ENCODE peak calls at places on chromosome X, in six cellular contexts. One of them, this sample, is unnamed.

GRCh38 chrX:74781507-74782034 is 143.7 kb downstream of the NEXMIF start:
- DNase-seq in NCI-H2029 treated with DMSO at 0.1 percent for 48 hours: no peak
- DNase-seq in Calu3: no peak
- DNase-seq in endodermal cell: no peak
- DNase-seq in fibroblast of the conjunctiva: no peak
- DNase-seq in fibroblast of pulmonary artery: no peak
- DNase-seq in this sample: no peak

GRCh38 chrX:144006811-144007210 is 122.9 kb downstream of the UBE2NL start:
- DNase-seq in fibroblast of the conjunctiva: peak
- DNase-seq in endodermal cell: no peak
- DNase-seq in NCI-H2029 treated with DMSO at 0.1 percent for 48 hours: no peak
- DNase-seq in Calu3: no peak
- DNase-seq in fibroblast of pulmonary artery: peak
- DNase-seq in this sample: no peak

GRCh38 chrX:23811135-23811781 is 28.3 kb downstream of the SAT1 start:
- DNase-seq in endodermal cell: no peak
- DNase-seq in Calu3: no peak
- DNase-seq in fibroblast of the conjunctiva: no peak
- DNase-seq in NCI-H2029 treated with DMSO at 0.1 percent for 48 hours: no peak
- DNase-seq in fibroblast of pulmonary artery: no peak
- DNase-seq in this sample: no peak

GRCh38 chrX:148609766-148610698 is 109.6 kb downstream of the AFF2 start:
- DNase-seq in Calu3: peak
- DNase-seq in fibroblast of the conjunctiva: no peak
- DNase-seq in endodermal cell: peak
- DNase-seq in NCI-H2029 treated with DMSO at 0.1 percent for 48 hours: no peak
- DNase-seq in fibroblast of pulmonary artery: no peak
- DNase-seq in this sample: no peak

GRCh38 chrX:17744896-17745523 is 7.7 kb downstream of the SCML1 start:
- DNase-seq in Calu3: no peak
- DNase-seq in endodermal cell: no peak
- DNase-seq in fibroblast of the conjunctiva: no peak
- DNase-seq in NCI-H2029 treated with DMSO at 0.1 percent for 48 hours: no peak
- DNase-seq in fibroblast of pulmonary artery: no peak
- DNase-seq in this sample: no peak

GRCh38 chrX:132843387-132843786 is 115.0 kb downstream of the HS6ST2 start:
- DNase-seq in Calu3: no peak
- DNase-seq in fibroblast of pulmonary artery: no peak
- DNase-seq in NCI-H2029 treated with DMSO at 0.1 percent for 48 hours: no peak
- DNase-seq in fibroblast of the conjunctiva: no peak
- DNase-seq in endodermal cell: no peak
- DNase-seq in this sample: no peak

GRCh38 chrX:96566856-96567255 is 117.8 kb upstream of the DIAPH2 start:
- DNase-seq in fibroblast of the conjunctiva: no peak
- DNase-seq in endodermal cell: no peak
- DNase-seq in Calu3: no peak
- DNase-seq in fibroblast of pulmonary artery: no peak
- DNase-seq in NCI-H2029 treated with DMSO at 0.1 percent for 48 hours: no peak
- DNase-seq in this sample: no peak

GRCh38 chrX:107205770-107206696 is at the start of the genes DNAAF6 and NUP62CL:
- DNase-seq in fibroblast of pulmonary artery: peak
- DNase-seq in Calu3: peak
- DNase-seq in endodermal cell: peak
- DNase-seq in NCI-H2029 treated with DMSO at 0.1 percent for 48 hours: peak
- DNase-seq in fibroblast of the conjunctiva: peak
- DNase-seq in this sample: no peak

GRCh38 chrX:120235284-120235683 is 15.3 kb upstream of the ZBTB33 start:
- DNase-seq in Calu3: no peak
- DNase-seq in fibroblast of the conjunctiva: no peak
- DNase-seq in endodermal cell: peak
- DNase-seq in fibroblast of pulmonary artery: no peak
- DNase-seq in NCI-H2029 treated with DMSO at 0.1 percent for 48 hours: no peak
- DNase-seq in this sample: no peak

GRCh38 chrX:96386325-96386724 is 298.3 kb upstream of the DIAPH2 start:
- DNase-seq in fibroblast of pulmonary artery: no peak
- DNase-seq in endodermal cell: no peak
- DNase-seq in fibroblast of the conjunctiva: no peak
- DNase-seq in Calu3: no peak
- DNase-seq in NCI-H2029 treated with DMSO at 0.1 percent for 48 hours: no peak
- DNase-seq in this sample: no peak

GRCh38 chrX:38225093-38225492 is 4.4 kb upstream of the SRPX start:
- DNase-seq in endodermal cell: peak
- DNase-seq in fibroblast of the conjunctiva: no peak
- DNase-seq in fibroblast of pulmonary artery: no peak
- DNase-seq in NCI-H2029 treated with DMSO at 0.1 percent for 48 hours: no peak
- DNase-seq in Calu3: no peak
- DNase-seq in this sample: no peak

GRCh38 chrX:41514179-41514578 is 67.0 kb downstream of the NYX start:
- DNase-seq in endodermal cell: no peak
- DNase-seq in Calu3: no peak
- DNase-seq in fibroblast of pulmonary artery: no peak
- DNase-seq in NCI-H2029 treated with DMSO at 0.1 percent for 48 hours: no peak
- DNase-seq in fibroblast of the conjunctiva: no peak
- DNase-seq in this sample: no peak

GRCh38 chrX:68822641-68823410 is 6.0 kb upstream of the EFNB1 start:
- DNase-seq in fibroblast of pulmonary artery: peak
- DNase-seq in NCI-H2029 treated with DMSO at 0.1 percent for 48 hours: no peak
- DNase-seq in endodermal cell: peak
- DNase-seq in Calu3: peak
- DNase-seq in fibroblast of the conjunctiva: peak
- DNase-seq in this sample: peak

GRCh38 chrX:20325786-20326388 is 59.2 kb upstream of the RPS6KA3 start:
- DNase-seq in NCI-H2029 treated with DMSO at 0.1 percent for 48 hours: no peak
- DNase-seq in Calu3: no peak
- DNase-seq in fibroblast of the conjunctiva: no peak
- DNase-seq in fibroblast of pulmonary artery: no peak
- DNase-seq in endodermal cell: no peak
- DNase-seq in this sample: no peak

GRCh38 chrX:151151668-151152267 is 24.6 kb upstream of the GPR50 start:
- DNase-seq in fibroblast of the conjunctiva: peak
- DNase-seq in NCI-H2029 treated with DMSO at 0.1 percent for 48 hours: peak
- DNase-seq in Calu3: peak
- DNase-seq in fibroblast of pulmonary artery: peak
- DNase-seq in endodermal cell: peak
- DNase-seq in this sample: no peak

GRCh38 chrX:97308161-97308560 is 424.5 kb downstream of the RPA4 start:
- DNase-seq in endodermal cell: no peak
- DNase-seq in fibroblast of the conjunctiva: peak
- DNase-seq in NCI-H2029 treated with DMSO at 0.1 percent for 48 hours: no peak
- DNase-seq in Calu3: no peak
- DNase-seq in fibroblast of pulmonary artery: no peak
- DNase-seq in this sample: no peak

GRCh38 chrX:13357925-13358324 is 38.1 kb upstream of the ATXN3L start:
- DNase-seq in NCI-H2029 treated with DMSO at 0.1 percent for 48 hours: no peak
- DNase-seq in fibroblast of pulmonary artery: peak
- DNase-seq in fibroblast of the conjunctiva: no peak
- DNase-seq in Calu3: no peak
- DNase-seq in endodermal cell: no peak
- DNase-seq in this sample: no peak

GRCh38 chrX:13597928-13598327 is 28.5 kb downstream of the EGFL6 start:
- DNase-seq in Calu3: no peak
- DNase-seq in fibroblast of pulmonary artery: peak
- DNase-seq in fibroblast of the conjunctiva: no peak
- DNase-seq in NCI-H2029 treated with DMSO at 0.1 percent for 48 hours: no peak
- DNase-seq in endodermal cell: no peak
- DNase-seq in this sample: no peak

GRCh38 chrX:130680164-130681035 is 222.6 kb downstream of the ENOX2 start:
- DNase-seq in NCI-H2029 treated with DMSO at 0.1 percent for 48 hours: no peak
- DNase-seq in fibroblast of pulmonary artery: peak
- DNase-seq in fibroblast of the conjunctiva: peak
- DNase-seq in endodermal cell: no peak
- DNase-seq in Calu3: no peak
- DNase-seq in this sample: no peak

GRCh38 chrX:19912-20571 is 261.1 kb upstream of the PLCXD1 start:
- DNase-seq in endodermal cell: peak
- DNase-seq in fibroblast of pulmonary artery: no peak
- DNase-seq in NCI-H2029 treated with DMSO at 0.1 percent for 48 hours: no peak
- DNase-seq in Calu3: peak
- DNase-seq in fibroblast of the conjunctiva: no peak
- DNase-seq in this sample: no peak

GRCh38 chrX:39418936-39419659 is 617.8 kb downstream of the MID1IP1 start:
- DNase-seq in endodermal cell: no peak
- DNase-seq in fibroblast of the conjunctiva: no peak
- DNase-seq in NCI-H2029 treated with DMSO at 0.1 percent for 48 hours: no peak
- DNase-seq in Calu3: no peak
- DNase-seq in fibroblast of pulmonary artery: no peak
- DNase-seq in this sample: no peak

GRCh38 chrX:107718156-107718621 is 57.4 kb downstream of the TSC22D3 start:
- DNase-seq in Calu3: peak
- DNase-seq in fibroblast of the conjunctiva: peak
- DNase-seq in endodermal cell: peak
- DNase-seq in NCI-H2029 treated with DMSO at 0.1 percent for 48 hours: peak
- DNase-seq in fibroblast of pulmonary artery: peak
- DNase-seq in this sample: no peak

This sample was measured in posterior vena cava.